ENCODE peak calls at places on chromosome 14, in seven cellular contexts. One of them, this sample, is unnamed.
A peak's percentile ranks its signal among the peaks of the same experiment; 100 is the strongest.

GRCh38 chr14:105180598-105181528 is at the start of gene NUDT14:
- DNase-seq in RWPE2: no peak
- DNase-seq in HS-27A: no peak
- DNase-seq in CD4-positive, alpha-beta T cell: peak; percentile 85
- DNase-seq in activated CD8-positive, alpha-beta memory T cell treated with anti-CD3 and anti-CD28 coated beads, Interleukin-2, amount 50 U/mL, for 48 hours: peak; percentile 95
- DNase-seq in CD8-positive, alpha-beta memory T cell: peak; percentile 82
- DNase-seq in foreskin melanocyte: no peak
- DNase-seq in this sample: peak; percentile 56

GRCh38 chr14:69518341-69519101 is 34.0 kb downstream of the PLEKHD1 start:
- DNase-seq in activated CD8-positive, alpha-beta memory T cell treated with anti-CD3 and anti-CD28 coated beads, Interleukin-2, amount 50 U/mL, for 48 hours: no peak
- DNase-seq in RWPE2: no peak
- DNase-seq in foreskin melanocyte: peak; percentile 28
- DNase-seq in CD8-positive, alpha-beta memory T cell: no peak
- DNase-seq in CD4-positive, alpha-beta T cell: no peak
- DNase-seq in HS-27A: no peak
- DNase-seq in this sample: no peak

GRCh38 chr14:43039881-43040280 is 1433.2 kb downstream of the LRFN5 start:
- DNase-seq in RWPE2: no peak
- DNase-seq in CD4-positive, alpha-beta T cell: no peak
- DNase-seq in HS-27A: no peak
- DNase-seq in activated CD8-positive, alpha-beta memory T cell treated with anti-CD3 and anti-CD28 coated beads, Interleukin-2, amount 50 U/mL, for 48 hours: no peak
- DNase-seq in CD8-positive, alpha-beta memory T cell: no peak
- DNase-seq in foreskin melanocyte: no peak
- DNase-seq in this sample: no peak

GRCh38 chr14:38045461-38045860 is 162.2 kb upstream of the SSTR1 start:
- DNase-seq in CD4-positive, alpha-beta T cell: no peak
- DNase-seq in activated CD8-positive, alpha-beta memory T cell treated with anti-CD3 and anti-CD28 coated beads, Interleukin-2, amount 50 U/mL, for 48 hours: no peak
- DNase-seq in foreskin melanocyte: no peak
- DNase-seq in RWPE2: no peak
- DNase-seq in CD8-positive, alpha-beta memory T cell: no peak
- DNase-seq in HS-27A: no peak
- DNase-seq in this sample: no peak

GRCh38 chr14:86790408-86791364 is 1202.3 kb downstream of the GALC start:
- DNase-seq in HS-27A: no peak
- DNase-seq in CD8-positive, alpha-beta memory T cell: no peak
- DNase-seq in CD4-positive, alpha-beta T cell: no peak
- DNase-seq in RWPE2: no peak
- DNase-seq in foreskin melanocyte: no peak
- DNase-seq in activated CD8-positive, alpha-beta memory T cell treated with anti-CD3 and anti-CD28 coated beads, Interleukin-2, amount 50 U/mL, for 48 hours: no peak
- DNase-seq in this sample: peak; percentile 30

GRCh38 chr14:99706121-99706900 is 22.2 kb downstream of the CYP46A1 start:
- DNase-seq in CD4-positive, alpha-beta T cell: no peak
- DNase-seq in CD8-positive, alpha-beta memory T cell: no peak
- DNase-seq in foreskin melanocyte: no peak
- DNase-seq in activated CD8-positive, alpha-beta memory T cell treated with anti-CD3 and anti-CD28 coated beads, Interleukin-2, amount 50 U/mL, for 48 hours: peak; percentile 17
- DNase-seq in HS-27A: no peak
- DNase-seq in RWPE2: no peak
- DNase-seq in this sample: no peak

GRCh38 chr14:90105756-90106155 is 44.0 kb downstream of the KCNK13 start:
- DNase-seq in RWPE2: no peak
- DNase-seq in activated CD8-positive, alpha-beta memory T cell treated with anti-CD3 and anti-CD28 coated beads, Interleukin-2, amount 50 U/mL, for 48 hours: no peak
- DNase-seq in CD8-positive, alpha-beta memory T cell: no peak
- DNase-seq in foreskin melanocyte: no peak
- DNase-seq in CD4-positive, alpha-beta T cell: no peak
- DNase-seq in HS-27A: no peak
- DNase-seq in this sample: peak; percentile 9

GRCh38 chr14:20802341-20803084 is at the start of gene RNASE1:
- DNase-seq in CD8-positive, alpha-beta memory T cell: no peak
- DNase-seq in activated CD8-positive, alpha-beta memory T cell treated with anti-CD3 and anti-CD28 coated beads, Interleukin-2, amount 50 U/mL, for 48 hours: no peak
- DNase-seq in CD4-positive, alpha-beta T cell: no peak
- DNase-seq in foreskin melanocyte: no peak
- DNase-seq in HS-27A: no peak
- DNase-seq in RWPE2: no peak
- DNase-seq in this sample: no peak

GRCh38 chr14:72523397-72524157 is 370.3 kb downstream of the DPF3 start:
- DNase-seq in CD8-positive, alpha-beta memory T cell: no peak
- DNase-seq in RWPE2: no peak
- DNase-seq in foreskin melanocyte: no peak
- DNase-seq in activated CD8-positive, alpha-beta memory T cell treated with anti-CD3 and anti-CD28 coated beads, Interleukin-2, amount 50 U/mL, for 48 hours: no peak
- DNase-seq in HS-27A: no peak
- DNase-seq in CD4-positive, alpha-beta T cell: no peak
- DNase-seq in this sample: peak; percentile 40

GRCh38 chr14:67228325-67228984 is 12.8 kb upstream of the PALS1 start:
- DNase-seq in HS-27A: no peak
- DNase-seq in RWPE2: no peak
- DNase-seq in CD4-positive, alpha-beta T cell: no peak
- DNase-seq in foreskin melanocyte: no peak
- DNase-seq in CD8-positive, alpha-beta memory T cell: no peak
- DNase-seq in activated CD8-positive, alpha-beta memory T cell treated with anti-CD3 and anti-CD28 coated beads, Interleukin-2, amount 50 U/mL, for 48 hours: no peak
- DNase-seq in this sample: peak; percentile 43

GRCh38 chr14:93538411-93538810 is 107.7 kb downstream of the UNC79 start:
- DNase-seq in CD4-positive, alpha-beta T cell: no peak
- DNase-seq in HS-27A: no peak
- DNase-seq in CD8-positive, alpha-beta memory T cell: no peak
- DNase-seq in activated CD8-positive, alpha-beta memory T cell treated with anti-CD3 and anti-CD28 coated beads, Interleukin-2, amount 50 U/mL, for 48 hours: no peak
- DNase-seq in foreskin melanocyte: no peak
- DNase-seq in RWPE2: no peak
- DNase-seq in this sample: peak; percentile 7

GRCh38 chr14:24092110-24092959 is 1.8 kb upstream of the PCK2 start:
- DNase-seq in CD8-positive, alpha-beta memory T cell: no peak
- DNase-seq in activated CD8-positive, alpha-beta memory T cell treated with anti-CD3 and anti-CD28 coated beads, Interleukin-2, amount 50 U/mL, for 48 hours: no peak
- DNase-seq in RWPE2: no peak
- DNase-seq in HS-27A: no peak
- DNase-seq in CD4-positive, alpha-beta T cell: no peak
- DNase-seq in foreskin melanocyte: no peak
- DNase-seq in this sample: no peak

GRCh38 chr14:57707219-57707618 is 158.7 kb downstream of the SLC35F4 start:
- DNase-seq in foreskin melanocyte: no peak
- DNase-seq in RWPE2: no peak
- DNase-seq in activated CD8-positive, alpha-beta memory T cell treated with anti-CD3 and anti-CD28 coated beads, Interleukin-2, amount 50 U/mL, for 48 hours: no peak
- DNase-seq in CD8-positive, alpha-beta memory T cell: no peak
- DNase-seq in HS-27A: no peak
- DNase-seq in CD4-positive, alpha-beta T cell: no peak
- DNase-seq in this sample: no peak

GRCh38 chr14:68616255-68616902 is 176.5 kb downstream of the ZFP36L1 start:
- DNase-seq in RWPE2: no peak
- DNase-seq in activated CD8-positive, alpha-beta memory T cell treated with anti-CD3 and anti-CD28 coated beads, Interleukin-2, amount 50 U/mL, for 48 hours: no peak
- DNase-seq in CD8-positive, alpha-beta memory T cell: peak; percentile 10
- DNase-seq in foreskin melanocyte: no peak
- DNase-seq in HS-27A: no peak
- DNase-seq in CD4-positive, alpha-beta T cell: no peak
- DNase-seq in this sample: no peak

This sample was measured in iris pigment epithelial cell.